ENCODE peak calls at places on chromosomes 13 and 19, in nine cellular contexts. R, O, L, C, N, Y, T, B and P are unnamed samples.

GRCh38 chr19:32921624-32922023 is 50.1 kb downstream of the CEP89 start:
- DNase-seq in R (no peak), O (no peak), L (no peak), C (no peak), N (no peak), Y (no peak), T (no peak), B (no peak), P (no peak)

GRCh38 chr13:36031490-36031889 is 99.7 kb downstream of the DCLK1 start:
- DNase-seq in R (no peak), O (no peak), L (no peak), C (no peak), N (no peak), Y (no peak), T (no peak), B (no peak), P (no peak)

GRCh38 chr19:19202707-19203011 is 555 bp downstream of the NR2C2AP start:
- DNase-seq in R (no peak), O (no peak), L (no peak), C (no peak), N (no peak), Y (no peak), T (no peak), B (no peak), P (no peak)

GRCh38 chr19:35986664-35987570 is 8.1 kb upstream of the SDHAF1 start:
- DNase-seq in R (peak; percentile 59), O (no peak), L (no peak), C (no peak), N (no peak), Y (no peak), T (no peak), B (no peak), P (peak; percentile 57)

GRCh38 chr13:111909501-111909900 is 157.4 kb upstream of the SOX1 start:
- DNase-seq in R (no peak), O (no peak), L (no peak), C (no peak), N (no peak), Y (peak; percentile 60), T (peak; percentile 35), B (peak; percentile 81), P (no peak)

GRCh38 chr13:90232291-90232690 is 1115.2 kb upstream of the MIR17HG start:
- DNase-seq in R (no peak), O (no peak), L (no peak), C (no peak), N (no peak), Y (no peak), T (no peak), B (no peak), P (no peak)

GRCh38 chr19:1942078-1942933 is 1.3 kb downstream of the CSNK1G2 start:
- DNase-seq in R (peak; percentile 65), O (peak; percentile 91), L (peak; percentile 60), C (peak; percentile 86), N (peak; percentile 75), Y (peak; percentile 91), T (peak; percentile 88), B (peak; percentile 95), P (peak; percentile 86)

GRCh38 chr13:72808917-72809500 is 27.1 kb downstream of the PIBF1 start:
- DNase-seq in R (peak; percentile 9), O (no peak), L (no peak), C (peak; percentile 12), N (no peak), Y (no peak), T (no peak), B (no peak), P (no peak)

GRCh38 chr19:11673608-11674041 is 65.1 kb downstream of the ZNF823 start:
- DNase-seq in R (peak; percentile 21), O (peak; percentile 65), L (peak; percentile 41), C (peak; percentile 49), N (peak; percentile 69), Y (no peak), T (peak; percentile 82), B (no peak), P (peak; percentile 70)

GRCh38 chr19:38707512-38708114 is 36.7 kb downstream of the CAPN12 start:
- DNase-seq in R (no peak), O (peak; percentile 79), L (no peak), C (peak; percentile 19), N (peak; percentile 94), Y (peak; percentile 88), T (peak; percentile 84), B (no peak), P (no peak)

GRCh38 chr13:84050551-84050950 is 168.3 kb upstream of the SLITRK1 start:
- DNase-seq in R (no peak), O (no peak), L (no peak), C (no peak), N (no peak), Y (no peak), T (no peak), B (no peak), P (no peak)

GRCh38 chr19:35528218-35529038 is at the start of gene SBSN:
- DNase-seq in R (no peak), O (no peak), L (no peak), C (no peak), N (no peak), Y (no peak), T (no peak), B (no peak), P (no peak)

GRCh38 chr13:64154514-64154913 is 2738.9 kb upstream of the PCDH20 start:
- DNase-seq in R (peak; percentile 1), O (no peak), L (no peak), C (no peak), N (no peak), Y (no peak), T (no peak), B (no peak), P (no peak)

GRCh38 chr19:56765107-56765506 is 75.4 kb downstream of the PEG3 start:
- DNase-seq in R (no peak), O (peak; percentile 26), L (no peak), C (no peak), N (peak; percentile 30), Y (no peak), T (peak; percentile 78), B (no peak), P (peak; percentile 26)
- TF ChIP-seq EP300 in R (no peak), O (no peak), L (no peak), C (no peak), N (no peak), Y (no peak), T (no peak), B (no peak), P (no peak)

DNA sequence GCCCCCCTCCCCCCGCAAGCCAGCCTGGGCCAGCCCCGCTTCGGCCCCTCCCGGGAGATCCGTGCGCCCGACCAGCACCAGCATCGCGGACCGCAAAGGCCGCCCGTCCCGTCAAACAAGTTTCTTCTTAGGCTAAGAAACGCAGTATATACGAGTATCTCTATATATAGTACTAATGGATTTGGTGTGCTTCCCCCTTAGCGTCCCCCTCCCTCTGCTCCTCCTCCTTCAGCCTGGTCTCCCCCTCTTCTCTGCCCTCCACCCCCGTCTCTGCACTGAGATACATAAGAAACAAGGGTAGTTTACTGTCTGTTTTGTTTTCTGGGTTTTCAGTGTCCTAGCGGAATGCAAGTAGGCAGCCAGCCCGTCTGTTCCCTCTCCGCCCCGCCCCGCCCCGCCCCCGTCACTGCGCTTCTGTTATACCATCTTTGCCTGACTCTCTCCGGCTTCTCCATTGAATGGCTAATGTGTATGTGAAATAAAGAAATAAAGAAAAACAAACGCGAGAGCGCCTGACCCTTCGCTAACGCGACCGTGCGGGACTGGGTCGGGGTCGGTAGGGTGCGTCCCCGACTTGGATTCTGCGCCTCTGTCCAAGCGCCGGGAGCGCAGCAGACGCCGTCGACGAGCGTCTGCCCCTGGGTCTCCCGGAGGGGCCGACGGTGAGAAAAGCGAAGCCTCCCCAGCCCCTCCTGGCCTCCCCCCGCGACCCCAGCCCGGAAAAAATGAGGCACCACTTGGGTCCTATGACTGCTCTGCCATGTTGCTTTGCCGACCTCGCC is 4.2 kb downstream of the LYL1 start:
- DNase-seq in R (no peak), O (peak; percentile 42), L (no peak), C (peak; percentile 85), N (no peak), Y (no peak), T (peak; percentile 78), B (no peak), P (no peak)
- H3K4me3 ChIP-seq in R (no peak overlapping the region), O (peak overlapping the region; percentile 59), L (peak overlapping the region; percentile 43), C (peak overlapping the region; percentile 98), N (peak overlapping the region; percentile 44), Y (peak overlapping the region; percentile 53), T (peak overlapping the region; percentile 50), B (peak overlapping the region; percentile 49), P (peak overlapping the region; percentile 41)

GRCh38 chr19:29696045-29696682 is 18.9 kb downstream of the C19orf12 start:
- DNase-seq in R (no peak), O (no peak), L (no peak), C (no peak), N (no peak), Y (no peak), T (no peak), B (no peak), P (no peak)
- TF ChIP-seq EP300 in R (no peak), O (no peak), L (no peak), C (no peak), N (no peak), Y (no peak), T (no peak), B (no peak), P (no peak)

GRCh38 chr19:40813182-40813581 is 14.2 kb downstream of the EGLN2 start:
- DNase-seq in R (no peak), O (no peak), L (no peak), C (no peak), N (no peak), Y (no peak), T (no peak), B (no peak), P (no peak)

GRCh38 chr19:40810160-40810559 is 11.2 kb downstream of the EGLN2 start:
- DNase-seq in R (no peak), O (no peak), L (no peak), C (peak; percentile 47), N (no peak), Y (no peak), T (no peak), B (no peak), P (no peak)

GRCh38 chr19:40808497-40808896 is 9.5 kb downstream of the EGLN2 start:
- DNase-seq in R (no peak), O (no peak), L (no peak), C (no peak), N (no peak), Y (no peak), T (no peak), B (no peak), P (no peak)

GRCh38 chr19:40809358-40810086 is 10.5 kb downstream of the EGLN2 start:
- DNase-seq in R (no peak), O (no peak), L (no peak), C (no peak), N (no peak), Y (no peak), T (no peak), B (no peak), P (no peak)

GRCh38 chr19:40811478-40812341 is 12.7 kb downstream of the EGLN2 start:
- DNase-seq in R (no peak), O (no peak), L (no peak), C (peak; percentile 27), N (no peak), Y (peak; percentile 68), T (no peak), B (no peak), P (no peak)
- H3K4me3 ChIP-seq in R (no peak overlapping the region), O (peak overlapping the region; percentile 56), L (peak overlapping the region; percentile 43), C (peak overlapping the region; percentile 17), N (peak overlapping the region; percentile 51), Y (peak overlapping the region; percentile 45), T (peak overlapping the region; percentile 46), B (peak overlapping the region; percentile 50), P (peak overlapping the region; percentile 28)